ENCODE peak calls at places on chromosomes 6 and 20, in nine cellular contexts. One of them, this sample, is unnamed.

GRCh38 chr6:83270971-83271714 is 78.0 kb downstream of the RWDD2A start:
- DNase-seq in Peyer's patch: no peak
- DNase-seq in endothelial cell of umbilical vein: peak
- DNase-seq in suprapubic skin: no peak
- DNase-seq in HCT116: peak
- DNase-seq in heart left ventricle: no peak
- DNase-seq in NB4: peak
- DNase-seq in tibial nerve: no peak
- DNase-seq in ovary: no peak
- DNase-seq in this sample: no peak

GRCh38 chr6:158818580-158819212 is 472 bp downstream of the EZR start:
- DNase-seq in Peyer's patch: peak
- DNase-seq in endothelial cell of umbilical vein: peak
- DNase-seq in suprapubic skin: peak
- DNase-seq in HCT116: no peak
- DNase-seq in heart left ventricle: peak
- DNase-seq in NB4: peak
- DNase-seq in tibial nerve: peak
- DNase-seq in ovary: peak
- DNase-seq in this sample: peak

GRCh38 chr6:34414999-34415858 is 10.6 kb downstream of the RPS10 start:
- DNase-seq in Peyer's patch: peak
- DNase-seq in endothelial cell of umbilical vein: peak
- DNase-seq in suprapubic skin: peak
- DNase-seq in HCT116: peak
- DNase-seq in heart left ventricle: no peak
- DNase-seq in NB4: peak
- DNase-seq in tibial nerve: peak
- DNase-seq in ovary: peak
- DNase-seq in this sample: peak

GRCh38 chr6:48706310-48706709 is 595.3 kb upstream of the PTCHD4 start:
- DNase-seq in Peyer's patch: no peak
- DNase-seq in endothelial cell of umbilical vein: no peak
- DNase-seq in suprapubic skin: no peak
- DNase-seq in HCT116: no peak
- DNase-seq in heart left ventricle: no peak
- DNase-seq in NB4: no peak
- DNase-seq in tibial nerve: no peak
- DNase-seq in ovary: no peak
- DNase-seq in this sample: no peak

GRCh38 chr6:42963855-42964605 is 3.5 kb downstream of the GNMT start:
- DNase-seq in Peyer's patch: no peak
- DNase-seq in endothelial cell of umbilical vein: peak
- DNase-seq in suprapubic skin: no peak
- DNase-seq in HCT116: no peak
- DNase-seq in heart left ventricle: no peak
- DNase-seq in NB4: peak
- DNase-seq in tibial nerve: no peak
- DNase-seq in ovary: no peak
- DNase-seq in this sample: no peak

GRCh38 chr6:46626228-46626909 is 26.2 kb downstream of the CYP39A1 start:
- DNase-seq in Peyer's patch: no peak
- DNase-seq in endothelial cell of umbilical vein: peak
- DNase-seq in suprapubic skin: no peak
- DNase-seq in HCT116: peak
- DNase-seq in heart left ventricle: no peak
- DNase-seq in NB4: peak
- DNase-seq in tibial nerve: peak
- DNase-seq in ovary: no peak
- DNase-seq in this sample: no peak

GRCh38 chr6:14877758-14878157 is 368.1 kb upstream of the JARID2 start:
- DNase-seq in Peyer's patch: no peak
- DNase-seq in endothelial cell of umbilical vein: no peak
- DNase-seq in suprapubic skin: no peak
- DNase-seq in HCT116: no peak
- DNase-seq in heart left ventricle: no peak
- DNase-seq in NB4: no peak
- DNase-seq in tibial nerve: no peak
- DNase-seq in ovary: no peak
- DNase-seq in this sample: no peak

GRCh38 chr6:162753775-162754174 is 26.0 kb downstream of the PACRG start:
- DNase-seq in Peyer's patch: no peak
- DNase-seq in endothelial cell of umbilical vein: no peak
- DNase-seq in suprapubic skin: no peak
- DNase-seq in HCT116: no peak
- DNase-seq in heart left ventricle: no peak
- DNase-seq in NB4: no peak
- DNase-seq in tibial nerve: no peak
- DNase-seq in ovary: no peak
- DNase-seq in this sample: no peak

GRCh38 chr6:74931567-74931966 is 274.3 kb downstream of the COL12A1 start:
- DNase-seq in Peyer's patch: no peak
- DNase-seq in endothelial cell of umbilical vein: no peak
- DNase-seq in suprapubic skin: no peak
- DNase-seq in HCT116: no peak
- DNase-seq in heart left ventricle: no peak
- DNase-seq in NB4: no peak
- DNase-seq in tibial nerve: peak
- DNase-seq in ovary: no peak
- DNase-seq in this sample: no peak

GRCh38 chr6:4948781-4949450 is 54.9 kb downstream of the RPP40 start:
- DNase-seq in Peyer's patch: no peak
- DNase-seq in endothelial cell of umbilical vein: no peak
- DNase-seq in suprapubic skin: no peak
- DNase-seq in HCT116: no peak
- DNase-seq in heart left ventricle: no peak
- DNase-seq in NB4: no peak
- DNase-seq in tibial nerve: no peak
- DNase-seq in ovary: no peak
- DNase-seq in this sample: no peak

GRCh38 chr6:161064915-161065314 is 73.3 kb downstream of the MAP3K4 start:
- DNase-seq in Peyer's patch: no peak
- DNase-seq in endothelial cell of umbilical vein: no peak
- DNase-seq in suprapubic skin: no peak
- DNase-seq in HCT116: no peak
- DNase-seq in heart left ventricle: no peak
- DNase-seq in NB4: peak
- DNase-seq in tibial nerve: no peak
- DNase-seq in ovary: no peak
- DNase-seq in this sample: no peak

GRCh38 chr6:157615411-157615763 is 207.7 kb upstream of the SNX9 start:
- DNase-seq in Peyer's patch: peak
- DNase-seq in endothelial cell of umbilical vein: peak
- DNase-seq in suprapubic skin: peak
- DNase-seq in HCT116: no peak
- DNase-seq in heart left ventricle: no peak
- DNase-seq in NB4: peak
- DNase-seq in tibial nerve: no peak
- DNase-seq in ovary: no peak
- DNase-seq in this sample: no peak

GRCh38 chr6:53192590-53193232 is 44.1 kb upstream of the GCM1 start:
- DNase-seq in Peyer's patch: no peak
- DNase-seq in endothelial cell of umbilical vein: peak
- DNase-seq in suprapubic skin: no peak
- DNase-seq in HCT116: no peak
- DNase-seq in heart left ventricle: no peak
- DNase-seq in NB4: no peak
- DNase-seq in tibial nerve: no peak
- DNase-seq in ovary: no peak
- DNase-seq in this sample: no peak

GRCh38 chr6:7107578-7108195 is at the start of gene RREB1:
- DNase-seq in Peyer's patch: peak
- DNase-seq in endothelial cell of umbilical vein: peak
- DNase-seq in suprapubic skin: peak
- DNase-seq in HCT116: peak
- DNase-seq in heart left ventricle: peak
- DNase-seq in NB4: peak
- DNase-seq in tibial nerve: peak
- DNase-seq in ovary: peak
- DNase-seq in this sample: peak
- TF ChIP-seq POLR2A in Peyer's patch: peak
- TF ChIP-seq POLR2A in endothelial cell of umbilical vein: no peak
- TF ChIP-seq POLR2A in suprapubic skin: no peak
- TF ChIP-seq POLR2A in HCT116: no peak
- TF ChIP-seq POLR2A in heart left ventricle: no peak
- TF ChIP-seq POLR2A in NB4: peak
- TF ChIP-seq POLR2A in tibial nerve: no peak
- TF ChIP-seq POLR2A in ovary: peak
- TF ChIP-seq POLR2A in this sample: peak

DNA sequence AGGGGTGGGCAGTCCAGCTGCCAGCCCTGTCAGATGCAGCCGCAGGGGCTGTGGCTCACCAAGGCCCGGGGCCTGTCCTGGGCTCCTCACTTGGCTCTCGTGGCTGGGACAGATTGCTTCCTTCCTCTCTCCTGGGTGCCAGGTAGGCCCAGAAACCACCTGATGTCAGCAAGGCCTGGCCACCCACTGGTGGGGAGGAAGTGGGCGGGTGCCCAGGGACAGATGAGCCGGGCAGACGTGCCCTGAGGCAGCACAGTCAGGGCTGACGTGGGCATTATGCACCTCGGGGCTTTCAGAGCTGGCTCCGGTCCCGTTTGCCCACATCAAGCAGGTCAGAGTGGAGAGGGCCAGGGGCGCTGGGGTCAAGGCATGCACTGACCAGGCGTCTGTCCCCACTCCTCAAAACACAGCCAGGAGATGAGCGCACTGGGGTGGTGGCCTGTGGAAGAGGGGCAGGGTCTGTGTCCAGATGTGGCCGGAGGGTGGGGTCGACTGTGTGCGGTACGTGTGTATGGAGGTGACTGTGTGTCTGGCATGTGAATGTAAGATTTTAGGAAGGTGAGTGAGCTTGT is 133.2 kb upstream of the PTPN1 start:
- DNase-seq in Peyer's patch: no peak
- DNase-seq in endothelial cell of umbilical vein: no peak
- DNase-seq in suprapubic skin: no peak
- DNase-seq in HCT116: no peak
- DNase-seq in heart left ventricle: no peak
- DNase-seq in NB4: no peak
- DNase-seq in tibial nerve: no peak
- DNase-seq in ovary: no peak
- DNase-seq in this sample: no peak
- TF ChIP-seq POLR2A in Peyer's patch: no peak
- TF ChIP-seq POLR2A in endothelial cell of umbilical vein: no peak
- TF ChIP-seq POLR2A in suprapubic skin: no peak
- TF ChIP-seq POLR2A in HCT116: no peak
- TF ChIP-seq POLR2A in heart left ventricle: no peak
- TF ChIP-seq POLR2A in NB4: no peak
- TF ChIP-seq POLR2A in tibial nerve: no peak
- TF ChIP-seq POLR2A in ovary: no peak
- TF ChIP-seq POLR2A in this sample: no peak

DNA sequence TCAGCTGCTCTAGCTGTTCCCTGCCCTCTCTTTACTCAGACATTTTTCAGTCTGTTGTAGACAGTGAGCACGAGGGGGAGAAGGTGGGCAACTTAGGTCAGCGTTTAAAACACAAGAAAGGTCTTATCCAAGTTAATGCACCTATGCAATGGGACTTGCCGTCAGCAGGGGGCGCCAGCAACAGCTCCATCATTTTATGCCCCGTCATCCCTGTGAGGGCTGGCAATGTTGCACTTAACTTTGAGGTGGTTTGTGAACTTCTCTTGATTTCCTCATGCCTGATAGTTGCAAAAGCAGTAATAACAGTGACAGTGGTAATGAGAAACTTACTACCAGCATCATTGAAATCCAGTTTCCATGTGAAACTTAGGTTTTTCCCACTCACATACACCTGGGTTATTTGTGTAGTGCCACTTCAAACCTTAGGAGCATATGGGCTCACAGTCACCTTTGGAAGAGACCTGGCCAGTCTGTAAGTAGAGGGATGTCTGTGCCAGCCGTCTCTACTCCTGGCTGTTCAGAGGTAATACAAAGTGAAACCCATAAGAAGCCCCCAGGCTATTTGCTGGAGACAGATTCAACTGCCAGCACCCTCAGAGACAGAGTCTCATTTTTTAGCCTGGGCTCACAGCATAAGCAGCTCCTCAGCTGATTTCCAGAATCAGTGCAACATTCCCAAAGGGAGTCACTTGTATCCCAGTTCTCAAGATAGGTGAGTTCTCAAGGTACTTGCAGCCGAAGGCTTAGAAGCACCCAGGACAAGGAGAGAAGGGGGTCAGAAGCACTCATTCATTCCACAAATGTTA is 44.8 kb upstream of the ID1 start:
- DNase-seq in Peyer's patch: peak
- DNase-seq in endothelial cell of umbilical vein: peak
- DNase-seq in suprapubic skin: no peak
- DNase-seq in HCT116: peak
- DNase-seq in heart left ventricle: peak
- DNase-seq in NB4: peak
- DNase-seq in tibial nerve: peak
- DNase-seq in ovary: peak
- DNase-seq in this sample: peak
- TF ChIP-seq POLR2A in Peyer's patch: no peak
- TF ChIP-seq POLR2A in endothelial cell of umbilical vein: peak
- TF ChIP-seq POLR2A in suprapubic skin: no peak
- TF ChIP-seq POLR2A in HCT116: no peak
- TF ChIP-seq POLR2A in heart left ventricle: no peak
- TF ChIP-seq POLR2A in NB4: no peak
- TF ChIP-seq POLR2A in tibial nerve: no peak
- TF ChIP-seq POLR2A in ovary: no peak
- TF ChIP-seq POLR2A in this sample: no peak

GRCh38 chr6:96927660-96928059 is 3.1 kb downstream of the KLHL32 start:
- DNase-seq in Peyer's patch: no peak
- DNase-seq in endothelial cell of umbilical vein: no peak
- DNase-seq in suprapubic skin: no peak
- DNase-seq in HCT116: no peak
- DNase-seq in heart left ventricle: no peak
- DNase-seq in NB4: no peak
- DNase-seq in tibial nerve: no peak
- DNase-seq in ovary: no peak
- DNase-seq in this sample: no peak

GRCh38 chr6:96925290-96925687 is 761 bp downstream of the KLHL32 start:
- DNase-seq in Peyer's patch: no peak
- DNase-seq in endothelial cell of umbilical vein: no peak
- DNase-seq in suprapubic skin: no peak
- DNase-seq in HCT116: no peak
- DNase-seq in heart left ventricle: no peak
- DNase-seq in NB4: no peak
- DNase-seq in tibial nerve: no peak
- DNase-seq in ovary: no peak
- DNase-seq in this sample: no peak

GRCh38 chr6:96923400-96923799 is 1.1 kb upstream of the KLHL32 start:
- DNase-seq in Peyer's patch: no peak
- DNase-seq in endothelial cell of umbilical vein: no peak
- DNase-seq in suprapubic skin: no peak
- DNase-seq in HCT116: no peak
- DNase-seq in heart left ventricle: no peak
- DNase-seq in NB4: no peak
- DNase-seq in tibial nerve: no peak
- DNase-seq in ovary: no peak
- DNase-seq in this sample: no peak

GRCh38 chr6:96926425-96926824 is 1.9 kb downstream of the KLHL32 start:
- DNase-seq in Peyer's patch: no peak
- DNase-seq in endothelial cell of umbilical vein: no peak
- DNase-seq in suprapubic skin: no peak
- DNase-seq in HCT116: no peak
- DNase-seq in heart left ventricle: no peak
- DNase-seq in NB4: no peak
- DNase-seq in tibial nerve: no peak
- DNase-seq in ovary: no peak
- DNase-seq in this sample: no peak

GRCh38 chr6:96923871-96924493 is 546 bp upstream of the KLHL32 start:
- DNase-seq in Peyer's patch: no peak
- DNase-seq in endothelial cell of umbilical vein: peak
- DNase-seq in suprapubic skin: peak
- DNase-seq in HCT116: no peak
- DNase-seq in heart left ventricle: no peak
- DNase-seq in NB4: no peak
- DNase-seq in tibial nerve: peak
- DNase-seq in ovary: no peak
- DNase-seq in this sample: no peak
- TF ChIP-seq POLR2A in Peyer's patch: no peak
- TF ChIP-seq POLR2A in endothelial cell of umbilical vein: no peak
- TF ChIP-seq POLR2A in suprapubic skin: no peak
- TF ChIP-seq POLR2A in HCT116: no peak
- TF ChIP-seq POLR2A in heart left ventricle: no peak
- TF ChIP-seq POLR2A in NB4: peak
- TF ChIP-seq POLR2A in tibial nerve: no peak
- TF ChIP-seq POLR2A in ovary: no peak
- TF ChIP-seq POLR2A in this sample: no peak

This sample was measured in uterus.